ENCODE peak calls at places on chromosomes 2 and 18, in six cellular contexts. U is WTC11, O is GM23338, I is HepG2, W is GM12878, N is H1. E is an unnamed sample.

GRCh38 chr2:59790186-59791142 is 763.0 kb downstream of the BCL11A start:
- DNase-seq in U (peak), O (peak), I (no peak), W (no peak), N (no peak), E (no peak)

GRCh38 chr2:71500426-71501079 is 47.2 kb downstream of the DYSF start:
- DNase-seq in U (no peak), O (peak), I (no peak), W (no peak), N (no peak), E (no peak)

GRCh38 chr18:55328301-55328700 is 259.7 kb downstream of the TCF4 start:
- DNase-seq in U (no peak), O (no peak), I (no peak), W (no peak), N (no peak), E (no peak)

GRCh38 chr18:27213123-27213717 is 28.1 kb upstream of the CHST9 start:
- DNase-seq in U (no peak), O (peak), I (no peak), W (no peak), N (no peak), E (no peak)

GRCh38 chr2:57549642-57550102 is 496.9 kb upstream of the VRK2 start:
- DNase-seq in U (no peak), O (peak), I (no peak), W (peak), N (no peak), E (no peak)

GRCh38 chr2:197176457-197176964 is 134.1 kb downstream of the ANKRD44 start:
- DNase-seq in U (no peak), O (no peak), I (no peak), W (no peak), N (no peak), E (no peak)

GRCh38 chr2:180063494-180063893 is 56.4 kb upstream of the CWC22 start:
- DNase-seq in U (no peak), O (no peak), I (no peak), W (no peak), N (no peak), E (no peak)

GRCh38 chr2:1502891-1503304 is 89.6 kb downstream of the TPO start:
- DNase-seq in U (no peak), O (no peak), I (no peak), W (no peak), N (no peak), E (no peak)

GRCh38 chr2:112793449-112793978 is 9.2 kb upstream of the IL1A start:
- DNase-seq in U (no peak), O (no peak), I (no peak), W (no peak), N (no peak), E (no peak)

GRCh38 chr2:120353591-120353898 is 7.6 kb downstream of the INHBB start:
- DNase-seq in U (no peak), O (no peak), I (no peak), W (no peak), N (no peak), E (no peak)

GRCh38 chr2:138632066-138632465 is 130.5 kb downstream of the SPOPL start:
- DNase-seq in U (no peak), O (no peak), I (no peak), W (no peak), N (no peak), E (no peak)

GRCh38 chr2:109320195-109320935 is 191.4 kb downstream of the SH3RF3 start:
- DNase-seq in U (no peak), O (no peak), I (no peak), W (no peak), N (no peak), E (no peak)
- TF ChIP-seq CREB1 in U (no peak), O (no peak), I (no peak), W (no peak), N (no peak), E (no peak)

DNA sequence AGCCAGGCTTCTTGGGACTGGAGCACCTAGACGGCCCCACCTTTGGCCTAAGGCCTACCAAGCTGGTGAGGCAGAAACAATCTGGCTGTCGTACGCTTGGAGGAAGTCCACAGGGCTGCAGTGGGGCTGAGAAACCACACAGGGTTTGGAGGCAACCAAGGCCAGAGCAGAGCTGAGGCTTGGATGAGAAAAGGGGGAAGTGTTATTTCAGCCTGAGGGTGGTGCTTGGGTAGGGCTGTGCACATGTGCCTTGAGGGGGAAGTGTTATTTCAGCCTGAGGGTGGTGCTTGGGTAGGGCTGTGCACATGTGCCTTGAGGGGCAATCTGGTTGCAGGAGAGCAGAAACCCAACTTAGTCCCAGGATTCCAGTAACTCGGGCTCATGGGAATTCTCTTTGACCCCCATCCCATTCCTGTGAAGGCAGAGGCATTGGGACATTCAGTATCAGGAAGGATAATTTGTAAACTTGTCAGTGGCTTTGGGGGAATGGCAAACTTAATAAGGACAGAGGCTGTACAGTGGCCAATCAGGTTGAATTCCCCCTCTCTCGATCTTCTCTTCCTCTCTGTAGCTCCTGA is 973 bp upstream of the FBXO41 start:
- DNase-seq in U (no peak), O (no peak), I (no peak), W (peak), N (no peak), E (no peak)
- TF ChIP-seq CREB1 in U (no peak), O (no peak), I (no peak), W (no peak), N (no peak), E (no peak)

DNA sequence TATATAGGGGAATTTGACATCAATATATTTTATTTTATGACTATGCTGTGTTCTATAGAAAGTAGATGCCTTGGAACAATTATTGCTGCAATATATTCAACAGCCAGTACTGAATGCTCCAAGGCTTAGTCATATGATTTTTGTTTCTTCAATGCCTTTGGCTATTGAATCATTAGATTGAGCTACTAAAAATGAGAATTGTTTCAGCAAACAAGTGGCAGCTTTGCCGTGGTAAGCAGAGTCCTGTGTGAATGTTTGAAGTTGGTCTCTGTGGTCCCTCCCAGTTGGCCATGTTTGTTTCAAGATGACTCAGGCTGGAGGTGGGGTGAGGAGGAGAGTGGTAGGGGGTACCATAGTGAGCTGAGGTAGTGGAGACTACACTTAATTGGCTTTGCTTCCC is 198.6 kb upstream of the EPAS1 start:
- DNase-seq in U (no peak), O (no peak), I (peak), W (no peak), N (no peak), E (no peak)
- TF ChIP-seq CREB1 in U (no peak), O (no peak), I (no peak), W (no peak), N (no peak), E (no peak)

GRCh38 chr18:25834061-25834460 is 256.4 kb downstream of the SS18 start:
- DNase-seq in U (no peak), O (no peak), I (no peak), W (no peak), N (no peak), E (no peak)

GRCh38 chr18:25831226-25831828 is 259.1 kb downstream of the SS18 start:
- DNase-seq in U (no peak), O (no peak), I (no peak), W (no peak), N (no peak), E (no peak)

GRCh38 chr18:25832008-25832604 is 258.3 kb downstream of the SS18 start:
- DNase-seq in U (peak), O (peak), I (peak), W (no peak), N (peak), E (peak)

GRCh38 chr18:25827961-25828561 is 262.4 kb downstream of the SS18 start:
- DNase-seq in U (peak), O (peak), I (peak), W (no peak), N (no peak), E (no peak)

GRCh38 chr18:25830787-25831186 is 259.6 kb downstream of the SS18 start:
- DNase-seq in U (no peak), O (no peak), I (peak), W (no peak), N (no peak), E (no peak)
- TF ChIP-seq CREB1 in U (no peak), O (no peak), I (no peak), W (no peak), N (no peak), E (no peak)

DNA sequence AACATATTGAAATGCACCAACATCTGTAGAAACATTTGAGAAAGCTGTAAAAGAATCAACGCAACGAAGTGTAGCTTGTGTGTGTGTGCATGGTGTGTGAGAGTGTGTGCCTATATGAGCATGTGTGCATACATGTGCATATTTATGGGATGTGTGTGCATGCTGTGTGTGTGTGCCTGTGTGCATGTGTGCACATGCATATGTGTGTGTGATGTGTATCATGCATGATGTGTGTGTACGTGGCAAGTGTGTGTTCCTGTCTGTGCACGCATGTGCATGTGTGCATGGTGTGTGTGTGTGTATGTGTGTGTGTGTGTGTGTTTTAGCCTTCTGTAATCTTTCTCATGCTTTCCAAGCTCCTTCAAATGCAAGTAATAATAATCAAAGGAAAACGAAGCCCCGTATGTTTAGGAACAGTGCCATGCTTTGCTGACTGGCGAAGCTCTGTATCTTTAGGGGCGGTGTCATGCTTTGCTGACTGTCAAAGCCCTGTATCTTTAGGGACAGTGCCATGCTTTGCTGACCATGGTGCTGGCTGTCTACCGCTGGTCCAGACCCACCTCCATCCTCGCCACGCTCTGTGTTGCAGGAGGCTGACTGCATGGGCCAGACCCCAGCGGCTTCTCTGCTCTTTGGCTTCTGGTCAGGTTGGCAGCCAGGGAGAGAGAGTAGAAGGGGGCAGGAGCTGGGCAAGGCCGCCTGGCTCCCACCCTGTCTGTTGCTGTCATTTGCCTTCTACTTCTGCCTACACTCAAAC is 129.2 kb downstream of the ASB1 start:
- DNase-seq in U (no peak), O (no peak), I (no peak), W (no peak), N (no peak), E (no peak)
- TF ChIP-seq CREB1 in U (no peak), O (no peak), I (no peak), W (no peak), N (no peak), E (no peak)

DNA sequence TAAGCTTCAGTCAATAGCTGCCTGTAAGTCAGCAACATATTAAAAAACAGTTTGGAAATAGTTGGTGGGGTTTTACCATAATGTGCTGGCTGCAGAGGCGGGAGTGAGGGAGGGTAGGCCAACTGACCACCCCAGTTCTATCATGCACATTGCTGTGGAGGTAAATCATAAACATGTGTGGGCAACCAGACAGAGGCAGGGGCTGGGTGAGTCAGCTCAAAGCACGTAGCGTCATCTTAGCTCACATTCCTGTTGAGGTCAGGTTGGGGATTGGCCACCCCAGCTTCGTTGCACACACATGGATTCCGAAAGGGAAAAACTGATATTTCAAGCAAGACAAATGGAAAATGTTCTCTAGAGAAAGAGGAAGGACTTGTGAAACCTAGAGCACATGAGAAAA is 19.5 kb downstream of the GPR45 start:
- DNase-seq in U (no peak), O (no peak), I (no peak), W (no peak), N (no peak), E (no peak)
- TF ChIP-seq CREB1 in U (no peak), O (no peak), I (no peak), W (no peak), N (no peak), E (no peak)

GRCh38 chr2:174025271-174026121 is 60.3 kb upstream of the SP3 start:
- DNase-seq in U (no peak), O (peak), I (peak), W (no peak), N (no peak), E (no peak)

GRCh38 chr2:174024524-174025270 is 59.5 kb upstream of the SP3 start:
- DNase-seq in U (no peak), O (peak), I (no peak), W (no peak), N (no peak), E (no peak)

GRCh38 chr2:174021056-174021656 is 56.0 kb upstream of the SP3 start:
- DNase-seq in U (no peak), O (no peak), I (no peak), W (no peak), N (peak), E (no peak)

GRCh38 chr2:174023591-174024523 is 58.7 kb upstream of the SP3 start:
- DNase-seq in U (peak), O (peak), I (peak), W (no peak), N (peak), E (no peak)

DNA sequence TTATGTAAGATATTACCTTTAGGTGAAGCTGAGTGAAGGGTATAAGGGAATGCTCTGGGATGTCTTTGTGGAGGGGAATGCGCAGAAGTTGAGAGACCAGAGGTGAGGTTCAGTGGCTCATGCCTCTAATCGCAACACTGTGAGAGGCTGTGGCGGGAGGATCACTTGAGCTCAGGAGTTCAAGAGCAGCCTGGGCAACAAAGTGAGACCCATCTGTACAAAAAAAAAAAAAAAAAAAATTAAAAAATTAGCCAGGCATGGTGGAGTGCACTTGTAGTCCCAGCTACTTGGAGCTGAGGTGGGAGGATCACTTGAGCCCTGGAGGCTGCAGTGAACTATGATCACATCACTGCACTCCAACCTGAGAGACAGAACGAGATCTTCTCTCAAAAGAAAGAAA is 57.3 kb upstream of the SP3 start:
- DNase-seq in U (no peak), O (no peak), I (no peak), W (no peak), N (no peak), E (no peak)
- TF ChIP-seq CREB1 in U (no peak), O (no peak), I (no peak), W (no peak), N (no peak), E (no peak)